ENCODE peak calls at places on chromosomes 2 and 18, in ten cellular contexts. One of them, this sample, is unnamed.

GRCh38 chr2:217286833-217287232 is 427.0 kb upstream of the TNP1 start:
- DNase-seq in A673: no peak
- DNase-seq in CD8-positive, alpha-beta T cell: no peak
- DNase-seq in cardiac muscle cell: no peak
- DNase-seq in OCI-LY7: no peak
- DNase-seq in IMR-90: peak; percentile 93
- DNase-seq in colonic mucosa: no peak
- DNase-seq in kidney: no peak
- DNase-seq in pancreas: no peak
- DNase-seq in Peyer's patch: no peak
- DNase-seq in this sample: no peak

GRCh38 chr2:140526575-140526974 is 1604.2 kb downstream of the LRP1B start:
- DNase-seq in A673: peak; percentile 29
- DNase-seq in CD8-positive, alpha-beta T cell: no peak
- DNase-seq in cardiac muscle cell: no peak
- DNase-seq in OCI-LY7: no peak
- DNase-seq in IMR-90: no peak
- DNase-seq in colonic mucosa: no peak
- DNase-seq in kidney: no peak
- DNase-seq in pancreas: no peak
- DNase-seq in Peyer's patch: no peak
- DNase-seq in this sample: no peak

GRCh38 chr2:9364791-9365497 is 58.4 kb downstream of the ITGB1BP1 start:
- DNase-seq in A673: no peak
- DNase-seq in CD8-positive, alpha-beta T cell: no peak
- DNase-seq in cardiac muscle cell: peak; percentile 82
- DNase-seq in OCI-LY7: no peak
- DNase-seq in IMR-90: no peak
- DNase-seq in colonic mucosa: no peak
- DNase-seq in kidney: no peak
- DNase-seq in pancreas: no peak
- DNase-seq in Peyer's patch: no peak
- DNase-seq in this sample: no peak

GRCh38 chr2:104872866-104873688 is 19.2 kb downstream of the POU3F3 start:
- DNase-seq in A673: peak; percentile 84
- DNase-seq in CD8-positive, alpha-beta T cell: peak; percentile 23
- DNase-seq in cardiac muscle cell: peak; percentile 79
- DNase-seq in OCI-LY7: peak; percentile 77
- DNase-seq in IMR-90: peak; percentile 37
- DNase-seq in colonic mucosa: peak; percentile 70
- DNase-seq in kidney: peak; percentile 92
- DNase-seq in pancreas: peak; percentile 58
- DNase-seq in Peyer's patch: peak; percentile 36
- DNase-seq in this sample: peak; percentile 80

GRCh38 chr2:22291074-22291473 is 1093.9 kb upstream of the KLHL29 start:
- DNase-seq in A673: no peak
- DNase-seq in CD8-positive, alpha-beta T cell: no peak
- DNase-seq in cardiac muscle cell: no peak
- DNase-seq in OCI-LY7: no peak
- DNase-seq in IMR-90: no peak
- DNase-seq in colonic mucosa: no peak
- DNase-seq in kidney: no peak
- DNase-seq in pancreas: no peak
- DNase-seq in Peyer's patch: no peak
- DNase-seq in this sample: no peak

GRCh38 chr18:7273301-7273911 is 42.5 kb downstream of the LRRC30 start:
- DNase-seq in A673: peak; percentile 22
- DNase-seq in CD8-positive, alpha-beta T cell: no peak
- DNase-seq in cardiac muscle cell: no peak
- DNase-seq in OCI-LY7: no peak
- DNase-seq in IMR-90: peak; percentile 28
- DNase-seq in colonic mucosa: peak; percentile 29
- DNase-seq in kidney: peak; percentile 91
- DNase-seq in pancreas: peak; percentile 12
- DNase-seq in Peyer's patch: no peak
- DNase-seq in this sample: peak; percentile 82

GRCh38 chr18:62880034-62880433 is 164.7 kb downstream of the PHLPP1 start:
- DNase-seq in A673: no peak
- DNase-seq in CD8-positive, alpha-beta T cell: no peak
- DNase-seq in cardiac muscle cell: no peak
- DNase-seq in OCI-LY7: no peak
- DNase-seq in IMR-90: no peak
- DNase-seq in colonic mucosa: no peak
- DNase-seq in kidney: no peak
- DNase-seq in pancreas: no peak
- DNase-seq in Peyer's patch: no peak
- DNase-seq in this sample: no peak

GRCh38 chr2:68336192-68336591 is 16.4 kb upstream of the CNRIP1 start:
- DNase-seq in A673: peak; percentile 28
- DNase-seq in CD8-positive, alpha-beta T cell: no peak
- DNase-seq in cardiac muscle cell: no peak
- DNase-seq in OCI-LY7: no peak
- DNase-seq in IMR-90: peak; percentile 83
- DNase-seq in colonic mucosa: no peak
- DNase-seq in kidney: no peak
- DNase-seq in pancreas: no peak
- DNase-seq in Peyer's patch: no peak
- DNase-seq in this sample: no peak

GRCh38 chr2:198371902-198372611 is 567.7 kb downstream of the PLCL1 start:
- DNase-seq in A673: no peak
- DNase-seq in CD8-positive, alpha-beta T cell: no peak
- DNase-seq in cardiac muscle cell: no peak
- DNase-seq in OCI-LY7: peak; percentile 68
- DNase-seq in IMR-90: no peak
- DNase-seq in colonic mucosa: no peak
- DNase-seq in kidney: no peak
- DNase-seq in pancreas: no peak
- DNase-seq in Peyer's patch: no peak
- DNase-seq in this sample: no peak

GRCh38 chr18:57863706-57864105 is 60.6 kb upstream of the ATP8B1 start:
- DNase-seq in A673: no peak
- DNase-seq in CD8-positive, alpha-beta T cell: no peak
- DNase-seq in cardiac muscle cell: no peak
- DNase-seq in OCI-LY7: no peak
- DNase-seq in IMR-90: peak; percentile 57
- DNase-seq in colonic mucosa: no peak
- DNase-seq in kidney: no peak
- DNase-seq in pancreas: no peak
- DNase-seq in Peyer's patch: no peak
- DNase-seq in this sample: no peak

GRCh38 chr2:109433926-109434325 is 179.8 kb downstream of the SEPTIN10 start:
- DNase-seq in A673: no peak
- DNase-seq in CD8-positive, alpha-beta T cell: no peak
- DNase-seq in cardiac muscle cell: no peak
- DNase-seq in OCI-LY7: no peak
- DNase-seq in IMR-90: no peak
- DNase-seq in colonic mucosa: no peak
- DNase-seq in kidney: no peak
- DNase-seq in pancreas: no peak
- DNase-seq in Peyer's patch: no peak
- DNase-seq in this sample: peak; percentile 31

GRCh38 chr2:236604971-236605734 is 35.5 kb downstream of the ACKR3 start:
- DNase-seq in A673: no peak
- DNase-seq in CD8-positive, alpha-beta T cell: no peak
- DNase-seq in cardiac muscle cell: no peak
- DNase-seq in OCI-LY7: no peak
- DNase-seq in IMR-90: no peak
- DNase-seq in colonic mucosa: no peak
- DNase-seq in kidney: no peak
- DNase-seq in pancreas: no peak
- DNase-seq in Peyer's patch: no peak
- DNase-seq in this sample: peak; percentile 58

GRCh38 chr18:48862116-48862515 is 88.6 kb downstream of the SMAD7 start:
- DNase-seq in A673: no peak
- DNase-seq in CD8-positive, alpha-beta T cell: no peak
- DNase-seq in cardiac muscle cell: no peak
- DNase-seq in OCI-LY7: no peak
- DNase-seq in IMR-90: no peak
- DNase-seq in colonic mucosa: no peak
- DNase-seq in kidney: peak; percentile 54
- DNase-seq in pancreas: no peak
- DNase-seq in Peyer's patch: no peak
- DNase-seq in this sample: no peak

GRCh38 chr2:85648619-85649018 is 19.4 kb downstream of the SFTPB start:
- DNase-seq in A673: peak; percentile 61
- DNase-seq in CD8-positive, alpha-beta T cell: no peak
- DNase-seq in cardiac muscle cell: peak; percentile 19
- DNase-seq in OCI-LY7: peak; percentile 32
- DNase-seq in IMR-90: peak; percentile 70
- DNase-seq in colonic mucosa: no peak
- DNase-seq in kidney: no peak
- DNase-seq in pancreas: no peak
- DNase-seq in Peyer's patch: no peak
- DNase-seq in this sample: no peak

GRCh38 chr2:191728710-191729597 is 51.0 kb downstream of the NABP1 start:
- DNase-seq in A673: peak; percentile 48
- DNase-seq in CD8-positive, alpha-beta T cell: no peak
- DNase-seq in cardiac muscle cell: no peak
- DNase-seq in OCI-LY7: no peak
- DNase-seq in IMR-90: peak; percentile 49
- DNase-seq in colonic mucosa: no peak
- DNase-seq in kidney: no peak
- DNase-seq in pancreas: no peak
- DNase-seq in Peyer's patch: no peak
- DNase-seq in this sample: no peak

GRCh38 chr2:15892575-15892974 is 47.8 kb upstream of the MYCN start:
- DNase-seq in A673: peak; percentile 38
- DNase-seq in CD8-positive, alpha-beta T cell: no peak
- DNase-seq in cardiac muscle cell: no peak
- DNase-seq in OCI-LY7: no peak
- DNase-seq in IMR-90: no peak
- DNase-seq in colonic mucosa: no peak
- DNase-seq in kidney: no peak
- DNase-seq in pancreas: no peak
- DNase-seq in Peyer's patch: no peak
- DNase-seq in this sample: no peak

GRCh38 chr2:127064642-127065250 is 42.2 kb downstream of the BIN1 start:
- DNase-seq in A673: peak; percentile 78
- DNase-seq in CD8-positive, alpha-beta T cell: peak; percentile 41
- DNase-seq in cardiac muscle cell: peak; percentile 41
- DNase-seq in OCI-LY7: no peak
- DNase-seq in IMR-90: peak; percentile 97
- DNase-seq in colonic mucosa: peak; percentile 81
- DNase-seq in kidney: peak; percentile 98
- DNase-seq in pancreas: peak; percentile 26
- DNase-seq in Peyer's patch: no peak
- DNase-seq in this sample: peak; percentile 86

GRCh38 chr2:122019729-122020128 is 264.3 kb downstream of the TSN start:
- DNase-seq in A673: no peak
- DNase-seq in CD8-positive, alpha-beta T cell: no peak
- DNase-seq in cardiac muscle cell: no peak
- DNase-seq in OCI-LY7: no peak
- DNase-seq in IMR-90: no peak
- DNase-seq in colonic mucosa: peak; percentile 72
- DNase-seq in kidney: no peak
- DNase-seq in pancreas: peak; percentile 66
- DNase-seq in Peyer's patch: no peak
- DNase-seq in this sample: no peak

GRCh38 chr2:215967590-215968373 is 45.6 kb downstream of the MREG start:
- DNase-seq in A673: peak; percentile 32
- DNase-seq in CD8-positive, alpha-beta T cell: no peak
- DNase-seq in cardiac muscle cell: no peak
- DNase-seq in OCI-LY7: no peak
- DNase-seq in IMR-90: peak; percentile 25
- DNase-seq in colonic mucosa: no peak
- DNase-seq in kidney: no peak
- DNase-seq in pancreas: no peak
- DNase-seq in Peyer's patch: no peak
- DNase-seq in this sample: no peak
- H3K27ac ChIP-seq in A673: peak overlapping the region; percentile 34
- H3K27ac ChIP-seq in CD8-positive, alpha-beta T cell: no peak overlapping the region
- H3K27ac ChIP-seq in cardiac muscle cell: no peak overlapping the region
- H3K27ac ChIP-seq in OCI-LY7: no peak overlapping the region
- H3K27ac ChIP-seq in IMR-90: no peak overlapping the region
- H3K27ac ChIP-seq in colonic mucosa: no peak overlapping the region
- H3K27ac ChIP-seq in kidney: no peak overlapping the region
- H3K27ac ChIP-seq in pancreas: no peak overlapping the region
- H3K27ac ChIP-seq in Peyer's patch: no peak overlapping the region
- H3K27ac ChIP-seq in this sample: no peak overlapping the region

GRCh38 chr18:36296591-36297418 is 708 bp upstream of the FHOD3 start:
- DNase-seq in A673: peak; percentile 64
- DNase-seq in CD8-positive, alpha-beta T cell: no peak
- DNase-seq in cardiac muscle cell: peak; percentile 79
- DNase-seq in OCI-LY7: no peak
- DNase-seq in IMR-90: peak; percentile 77
- DNase-seq in colonic mucosa: peak; percentile 67
- DNase-seq in kidney: peak; percentile 92
- DNase-seq in pancreas: peak; percentile 41
- DNase-seq in Peyer's patch: no peak
- DNase-seq in this sample: peak; percentile 70
- TF ChIP-seq CTCF in A673: peak; percentile 65
- TF ChIP-seq CTCF in CD8-positive, alpha-beta T cell: no peak
- TF ChIP-seq CTCF in cardiac muscle cell: peak; percentile 42
- TF ChIP-seq CTCF in OCI-LY7: no peak
- TF ChIP-seq CTCF in IMR-90: peak; percentile 71
- TF ChIP-seq CTCF in colonic mucosa: no peak
- TF ChIP-seq CTCF in kidney: peak; percentile 58
- TF ChIP-seq CTCF in pancreas: no peak
- TF ChIP-seq CTCF in Peyer's patch: no peak
- TF ChIP-seq CTCF in this sample: peak; percentile 35

GRCh38 chr2:232276084-232276738 is 102.3 kb upstream of the ALPP start:
- DNase-seq in A673: no peak
- DNase-seq in CD8-positive, alpha-beta T cell: no peak
- DNase-seq in cardiac muscle cell: no peak
- DNase-seq in OCI-LY7: no peak
- DNase-seq in IMR-90: no peak
- DNase-seq in colonic mucosa: no peak
- DNase-seq in kidney: no peak
- DNase-seq in pancreas: no peak
- DNase-seq in Peyer's patch: no peak
- DNase-seq in this sample: no peak
- H3K4me3 ChIP-seq in A673: no peak overlapping the region
- H3K4me3 ChIP-seq in CD8-positive, alpha-beta T cell: no peak overlapping the region
- H3K4me3 ChIP-seq in cardiac muscle cell: no peak overlapping the region
- H3K4me3 ChIP-seq in OCI-LY7: no peak overlapping the region
- H3K4me3 ChIP-seq in IMR-90: no peak overlapping the region
- H3K4me3 ChIP-seq in colonic mucosa: no peak overlapping the region
- H3K4me3 ChIP-seq in kidney: no peak overlapping the region
- H3K4me3 ChIP-seq in pancreas: no peak overlapping the region
- H3K4me3 ChIP-seq in Peyer's patch: no peak overlapping the region
- H3K4me3 ChIP-seq in this sample: no peak overlapping the region

DNA sequence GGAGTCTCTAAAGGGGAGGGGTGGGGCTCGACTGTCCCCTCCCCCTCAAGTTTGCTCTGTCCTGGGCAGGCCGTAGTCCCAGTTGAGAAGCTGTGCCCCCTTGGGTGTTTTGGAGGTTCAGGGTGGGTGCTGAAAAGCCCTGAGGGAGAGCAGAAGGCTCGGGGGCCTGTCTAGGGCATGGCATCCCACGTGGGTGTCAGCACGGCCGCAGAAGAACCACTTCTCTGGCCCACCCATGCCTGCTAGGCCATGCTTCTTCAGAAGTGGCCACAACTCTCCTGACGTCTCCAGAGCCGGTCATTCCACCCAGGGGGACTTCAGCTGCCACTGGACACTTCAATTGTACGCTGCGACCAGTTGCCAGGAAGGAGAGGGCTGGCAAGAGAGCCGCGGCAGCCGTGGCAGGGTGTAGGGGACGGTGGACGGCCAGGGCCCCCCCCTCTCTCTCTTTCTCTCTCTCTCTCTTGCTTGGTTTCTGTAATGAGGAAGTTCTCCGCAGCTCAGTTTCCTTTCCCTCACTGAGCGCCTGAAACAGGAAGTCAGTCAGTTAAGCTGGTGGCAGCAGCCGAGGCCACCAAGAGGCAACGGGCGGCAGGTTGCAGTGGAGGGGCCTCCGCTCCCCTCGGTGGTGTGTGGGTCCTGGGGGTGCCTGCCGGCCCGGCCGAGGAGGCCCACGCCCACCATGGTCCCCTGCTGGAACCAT is at the start of gene INPP5D:
- DNase-seq in A673: no peak
- DNase-seq in CD8-positive, alpha-beta T cell: peak; percentile 71
- DNase-seq in cardiac muscle cell: no peak
- DNase-seq in OCI-LY7: peak; percentile 94
- DNase-seq in IMR-90: no peak
- DNase-seq in colonic mucosa: peak; percentile 53
- DNase-seq in kidney: peak; percentile 84
- DNase-seq in pancreas: no peak
- DNase-seq in Peyer's patch: peak; percentile 89
- DNase-seq in this sample: peak; percentile 77
- H3K27ac ChIP-seq in A673: no peak within 1 kb of the TSS
- H3K27ac ChIP-seq in CD8-positive, alpha-beta T cell: peak within 1 kb of the TSS; percentile 64
- H3K27ac ChIP-seq in cardiac muscle cell: no peak within 1 kb of the TSS
- H3K27ac ChIP-seq in OCI-LY7: peak within 1 kb of the TSS; percentile 87
- H3K27ac ChIP-seq in IMR-90: no peak within 1 kb of the TSS
- H3K27ac ChIP-seq in colonic mucosa: peak within 1 kb of the TSS; percentile 64
- H3K27ac ChIP-seq in kidney: peak within 1 kb of the TSS; percentile 80
- H3K27ac ChIP-seq in pancreas: peak within 1 kb of the TSS; percentile 55
- H3K27ac ChIP-seq in Peyer's patch: peak within 1 kb of the TSS; percentile 97
- H3K27ac ChIP-seq in this sample: peak within 1 kb of the TSS; percentile 89

This sample was measured in upper lobe of right lung.